ENCODE peak calls at places on chromosomes 13 and 19, in five cellular contexts. X is uterus, T is ascending aorta, D is thoracic aorta, M is A549. I is an unnamed sample.

GRCh38 chr19:33649919-33650305 is 28.2 kb downstream of the CHST8 start:
- DNase-seq in X (no peak), T (no peak), D (no peak), M (no peak), I (no peak)

GRCh38 chr19:28285917-28286316 is 927.0 kb downstream of the UQCRFS1 start:
- DNase-seq in X (no peak), T (no peak), D (no peak), M (no peak), I (no peak)

GRCh38 chr13:59914556-59914955 is 249.2 kb downstream of the DIAPH3 start:
- DNase-seq in X (no peak), T (no peak), D (no peak), M (peak; percentile 0), I (no peak)

GRCh38 chr13:87777395-87777794 is 106.2 kb downstream of the SLITRK5 start:
- DNase-seq in X (no peak), T (no peak), D (no peak), M (peak; percentile 26), I (no peak)

GRCh38 chr13:92649140-92649813 is 577.3 kb upstream of the GPC6 start:
- DNase-seq in X (no peak), T (no peak), D (no peak), M (no peak), I (no peak)

GRCh38 chr13:24185591-24186232 is 25.2 kb downstream of the SPATA13 start:
- DNase-seq in X (no peak), T (no peak), D (no peak), M (no peak), I (no peak)

GRCh38 chr13:52751196-52751595 is 11.6 kb upstream of the CNMD start:
- DNase-seq in X (no peak), T (no peak), D (no peak), M (no peak), I (no peak)

GRCh38 chr19:17424743-17425365 is 5.0 kb downstream of the MVB12A start:
- DNase-seq in X (no peak), T (no peak), D (no peak), M (peak; percentile 34), I (no peak)

GRCh38 chr13:67635754-67636153 is 405.6 kb upstream of the PCDH9 start:
- DNase-seq in X (no peak), T (no peak), D (no peak), M (no peak), I (no peak)

GRCh38 chr13:75135325-75135825 is 346.6 kb downstream of the TBC1D4 start:
- DNase-seq in X (no peak), T (no peak), D (no peak), M (peak; percentile 64), I (no peak)

GRCh38 chr19:12789098-12789903 is 2.0 kb upstream of the JUNB start:
- DNase-seq in X (peak; percentile 62), T (no peak), D (no peak), M (peak; percentile 53), I (no peak)

GRCh38 chr19:3238066-3238561 is 13.7 kb downstream of the CELF5 start:
- DNase-seq in X (no peak), T (no peak), D (no peak), M (no peak), I (no peak)

GRCh38 chr19:29624489-29625210 is 18.6 kb downstream of the POP4 start:
- DNase-seq in X (no peak), T (no peak), D (no peak), M (no peak), I (no peak)

GRCh38 chr19:55406869-55407624 is 541 bp downstream of the UBE2S start:
- DNase-seq in X (peak; percentile 40), T (peak; percentile 71), D (no peak), M (no peak), I (peak; percentile 27)

GRCh38 chr19:49533551-49534488 is 6.0 kb downstream of the RCN3 start:
- DNase-seq in X (peak; percentile 69), T (peak; percentile 84), D (no peak), M (peak; percentile 85), I (peak; percentile 79)

GRCh38 chr19:34409189-34410164 is 5.3 kb downstream of the PDCD2L start:
- DNase-seq in X (no peak), T (no peak), D (no peak), M (no peak), I (no peak)

GRCh38 chr19:18282021-18282787 is 782 bp upstream of the JUND start:
- DNase-seq in X (no peak), T (no peak), D (peak; percentile 77), M (no peak), I (no peak)

GRCh38 chr13:50129065-50129922 is 114.0 kb downstream of the KCNRG start:
- DNase-seq in X (peak; percentile 49), T (no peak), D (no peak), M (no peak), I (no peak)

GRCh38 chr13:31115616-31116015 is 46.1 kb downstream of the HSPH1 start:
- DNase-seq in X (no peak), T (peak; percentile 30), D (no peak), M (no peak), I (no peak)

GRCh38 chr19:10290439-10290875 is 705 bp downstream of the ICAM5 start:
- DNase-seq in X (no peak), T (no peak), D (no peak), M (no peak), I (no peak)

GRCh38 chr19:10290876-10291553 is 1.3 kb downstream of the ICAM5 start:
- DNase-seq in X (peak; percentile 36), T (no peak), D (no peak), M (peak; percentile 58), I (no peak)

GRCh38 chr19:10292789-10293636 is 3.3 kb downstream of the ICAM5 start:
- DNase-seq in X (no peak), T (no peak), D (no peak), M (no peak), I (no peak)

GRCh38 chr19:10292206-10292788 is 2.5 kb downstream of the ICAM5 start:
- DNase-seq in X (peak; percentile 53), T (peak; percentile 78), D (peak; percentile 28), M (peak; percentile 72), I (peak; percentile 82)

DNA sequence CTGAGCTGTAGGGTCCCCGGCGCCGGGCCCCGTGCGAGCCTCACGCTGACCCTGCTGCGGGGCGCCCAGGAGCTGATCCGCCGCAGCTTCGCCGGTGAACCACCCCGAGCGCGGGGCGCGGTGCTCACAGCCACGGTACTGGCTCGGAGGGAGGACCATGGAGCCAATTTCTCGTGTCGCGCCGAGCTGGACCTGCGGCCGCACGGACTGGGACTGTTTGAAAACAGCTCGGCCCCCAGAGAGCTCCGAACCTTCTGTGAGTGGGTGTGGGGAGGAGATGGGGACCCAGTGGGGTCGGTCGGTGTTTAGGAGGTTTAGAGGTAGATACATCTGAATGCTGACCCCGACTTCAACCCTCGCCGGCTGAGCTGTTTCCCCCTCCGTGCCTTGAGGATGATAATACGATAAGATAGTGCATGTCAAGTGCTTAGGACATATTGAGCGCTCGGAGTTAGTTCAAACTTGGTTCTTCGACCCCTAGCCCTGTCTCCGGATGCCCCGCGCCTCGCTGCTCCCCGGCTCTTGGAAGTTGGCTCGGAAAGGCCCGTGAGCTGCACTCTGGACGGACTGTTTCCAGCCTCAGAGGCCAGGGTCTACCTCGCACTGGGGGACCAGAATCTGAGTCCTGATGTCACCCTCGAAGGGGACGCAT is 1.9 kb downstream of the ICAM5 start:
- DNase-seq in X (no peak), T (no peak), D (no peak), M (no peak), I (no peak)
- H3K4me1 ChIP-seq in X (peaks cover 36% of the 10 kb centered on the region), T (peaks cover 9% of the 10 kb centered on the region), D (peaks cover 51% of the 10 kb centered on the region), M (peaks cover 16% of the 10 kb centered on the region), I (peaks cover 73% of the 10 kb centered on the region)

GRCh38 chr19:46634045-46634655 is 1.9 kb downstream of the GNG8 start:
- DNase-seq in X (peak; percentile 94), T (peak; percentile 91), D (peak; percentile 57), M (peak; percentile 96), I (peak; percentile 90)

GRCh38 chr19:46633130-46633529 is 2.9 kb downstream of the GNG8 start:
- DNase-seq in X (no peak), T (no peak), D (no peak), M (no peak), I (no peak)

GRCh38 chr19:46637224-46637623 is 1.2 kb upstream of the GNG8 start:
- DNase-seq in X (no peak), T (no peak), D (no peak), M (no peak), I (no peak)

GRCh38 chr19:46635920-46636761 is at the start of gene GNG8:
- DNase-seq in X (no peak), T (no peak), D (no peak), M (no peak), I (no peak)

GRCh38 chr19:46634656-46635218 is 1.3 kb downstream of the GNG8 start:
- DNase-seq in X (no peak), T (no peak), D (no peak), M (no peak), I (no peak)
- H3K4me3 ChIP-seq in X (no peak overlapping the region), T (peak overlapping the region; percentile 65), D (peak overlapping the region; percentile 71), M (peak overlapping the region; percentile 53), I (no peak overlapping the region)

GRCh38 chr19:45153339-45154063 is 7.3 kb downstream of the NKPD1 start:
- DNase-seq in X (no peak), T (no peak), D (no peak), M (no peak), I (peak; percentile 51)

GRCh38 chr19:45152504-45153338 is 8.1 kb downstream of the NKPD1 start:
- DNase-seq in X (no peak), T (no peak), D (no peak), M (no peak), I (peak; percentile 54)

GRCh38 chr19:45151821-45152503 is 8.8 kb downstream of the NKPD1 start:
- DNase-seq in X (no peak), T (no peak), D (no peak), M (no peak), I (no peak)

GRCh38 chr19:45156231-45156630 is 4.6 kb downstream of the NKPD1 start:
- DNase-seq in X (no peak), T (no peak), D (no peak), M (no peak), I (no peak)

DNA sequence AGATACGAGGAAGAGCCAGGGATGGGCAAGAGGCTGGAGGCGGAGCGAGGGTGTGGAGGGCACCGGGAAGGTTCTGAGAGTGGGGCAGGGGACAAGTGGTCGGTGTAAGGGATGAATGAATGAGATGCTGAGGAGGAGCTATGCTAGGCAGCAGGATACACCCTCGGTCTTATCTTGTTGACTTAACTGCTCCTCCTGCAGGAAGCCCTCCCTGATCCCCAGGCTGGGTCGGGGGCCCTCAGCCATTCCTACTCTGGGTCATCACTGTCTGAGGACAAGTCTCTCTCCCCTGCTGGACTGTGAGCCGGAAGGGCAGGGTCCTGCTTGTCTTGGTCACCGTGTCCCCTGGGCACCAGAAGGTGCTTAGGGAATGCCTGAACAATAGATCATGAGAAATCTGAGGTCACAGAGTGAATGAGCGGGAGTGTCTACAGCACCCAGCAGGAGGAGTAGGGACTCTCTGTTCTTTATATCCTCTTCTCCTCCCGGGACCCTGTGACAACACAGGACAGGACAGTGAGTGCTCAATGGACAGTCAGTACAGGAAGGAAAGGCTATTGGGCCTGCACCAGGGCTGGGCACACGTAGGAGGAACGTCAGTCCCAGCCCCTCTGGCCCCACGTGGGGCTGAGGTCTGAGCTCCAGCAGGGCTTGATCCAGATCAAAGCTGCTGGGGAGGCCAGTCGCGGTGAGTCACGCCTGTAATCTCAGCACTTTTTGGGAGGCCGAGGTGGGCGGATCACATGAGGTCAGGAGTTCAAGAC is 6.5 kb downstream of the NKPD1 start:
- DNase-seq in X (no peak), T (no peak), D (no peak), M (peak; percentile 73), I (no peak)
- TF ChIP-seq CTCF in X (no peak), T (no peak), D (no peak), M (no peak), I (no peak)

GRCh38 chr19:10749435-10750384 is 31.8 kb downstream of the DNM2 start:
- DNase-seq in X (no peak), T (no peak), D (no peak), M (no peak), I (peak; percentile 82)
- H3K4me1 ChIP-seq in X (peaks cover 15% of the 10 kb centered on the region), T (peaks cover 13% of the 10 kb centered on the region), D (peaks cover 19% of the 10 kb centered on the region), M (peaks cover 60% of the 10 kb centered on the region), I (peaks cover 73% of the 10 kb centered on the region)

GRCh38 chr13:110436786-110437370 is 124.6 kb downstream of the RAB20 start:
- DNase-seq in X (no peak), T (no peak), D (no peak), M (no peak), I (no peak)
- H3K4me3 ChIP-seq in X (no peak overlapping the region), T (no peak overlapping the region), D (no peak overlapping the region), M (no peak overlapping the region), I (no peak overlapping the region)

I was measured in body of pancreas.